ENCODE peak calls at places on chromosomes 1 and 21, in ten cellular contexts. C is frontal cortex; K is NCI-H2081; P is H1; M is stomach; O is NCI-H1105; Q is activated T-helper 1 cell treated with anti-CD3 and anti-CD28 coated beads, Interleukin-2, amount 50 U/mL, for 16 hours; U is stimulated activated CD4-positive, alpha-beta T cell treated with anti-CD3 and anti-CD28 coated beads, Interleukin-2, amount 100 ng/mL, for 48 hours; G is SW480; D is BE2C. H is an unnamed sample.
A peak's percentile ranks its signal among the peaks of the same experiment; 100 is the strongest.

GRCh38 chr1:232207089-232207723 is 422.7 kb downstream of the SIPA1L2 start:
- DNase-seq in C (no peak), K (no peak), P (no peak), M (no peak), O (no peak), Q (no peak), U (no peak), G (no peak), D (no peak), H (no peak)

GRCh38 chr1:42935313-42935624 is 23.4 kb downstream of the SLC2A1 start:
- DNase-seq in C (no peak), K (no peak), P (no peak), M (peak; percentile 43), O (no peak), Q (no peak), U (no peak), G (no peak), D (no peak), H (no peak)

GRCh38 chr21:29870814-29871213 is 69.0 kb downstream of the GRIK1 start:
- DNase-seq in C (no peak), K (no peak), P (no peak), M (no peak), O (no peak), Q (no peak), U (no peak), G (no peak), D (no peak), H (no peak)

GRCh38 chr1:118142546-118142945 is 42.5 kb downstream of the SPAG17 start:
- DNase-seq in C (no peak), K (no peak), P (no peak), M (no peak), O (no peak), Q (no peak), U (no peak), G (no peak), D (no peak), H (no peak)

GRCh38 chr1:91769698-91770232 is 116.2 kb downstream of the TGFBR3 start:
- DNase-seq in C (no peak), K (no peak), P (no peak), M (no peak), O (no peak), Q (no peak), U (no peak), G (no peak), D (no peak), H (no peak)

GRCh38 chr21:44487831-44488230 is 32.5 kb downstream of the LRRC3 start:
- DNase-seq in C (no peak), K (no peak), P (peak; percentile 43), M (no peak), O (no peak), Q (no peak), U (peak; percentile 67), G (no peak), D (peak; percentile 43), H (no peak)

GRCh38 chr1:40317394-40318074 is 448 bp upstream of the COL9A2 start:
- DNase-seq in C (no peak), K (no peak), P (no peak), M (no peak), O (no peak), Q (no peak), U (no peak), G (no peak), D (no peak), H (no peak)

GRCh38 chr1:119631433-119632102 is 16.5 kb downstream of the ZNF697 start:
- DNase-seq in C (peak; percentile 73), K (peak; percentile 28), P (no peak), M (peak; percentile 87), O (peak; percentile 79), Q (no peak), U (no peak), G (no peak), D (peak; percentile 93), H (peak; percentile 88)

GRCh38 chr1:67307251-67308060 is at the start of gene IL12RB2:
- DNase-seq in C (no peak), K (peak; percentile 23), P (no peak), M (peak; percentile 27), O (peak; percentile 3), Q (no peak), U (peak; percentile 34), G (peak; percentile 22), D (no peak), H (peak; percentile 7)

GRCh38 chr1:13549521-13549920 is 34.1 kb upstream of the PDPN start:
- DNase-seq in C (peak; percentile 37), K (no peak), P (no peak), M (no peak), O (no peak), Q (no peak), U (no peak), G (no peak), D (no peak), H (no peak)

GRCh38 chr21:34965200-34966174 is 83.6 kb downstream of the RUNX1 start:
- DNase-seq in C (no peak), K (no peak), P (no peak), M (no peak), O (no peak), Q (no peak), U (no peak), G (peak; percentile 73), D (no peak), H (no peak)

GRCh38 chr21:21210552-21210951 is 212.3 kb downstream of the NCAM2 start:
- DNase-seq in C (no peak), K (no peak), P (no peak), M (no peak), O (no peak), Q (no peak), U (no peak), G (no peak), D (no peak), H (no peak)

GRCh38 chr1:232223309-232223708 is 406.6 kb downstream of the SIPA1L2 start:
- DNase-seq in C (no peak), K (peak; percentile 29), P (no peak), M (no peak), O (no peak), Q (no peak), U (no peak), G (no peak), D (peak; percentile 41), H (no peak)

GRCh38 chr1:109438798-109439297 is 12.6 kb upstream of the PSMA5 start:
- DNase-seq in C (no peak), K (no peak), P (no peak), M (no peak), O (no peak), Q (no peak), U (no peak), G (peak; percentile 6), D (no peak), H (peak; percentile 33)

GRCh38 chr21:41032536-41032935 is 135.4 kb upstream of the BACE2 start:
- DNase-seq in C (no peak), K (no peak), P (no peak), M (no peak), O (no peak), Q (no peak), U (no peak), G (peak; percentile 29), D (no peak), H (no peak)

GRCh38 chr1:194975913-194976312 is 1632.3 kb downstream of the KCNT2 start:
- DNase-seq in C (no peak), K (no peak), P (no peak), M (no peak), O (no peak), Q (no peak), U (no peak), G (no peak), D (no peak), H (no peak)

GRCh38 chr1:113129529-113130185 is 56.7 kb downstream of the LRIG2 start:
- DNase-seq in C (no peak), K (no peak), P (no peak), M (no peak), O (no peak), Q (no peak), U (no peak), G (no peak), D (no peak), H (no peak)

GRCh38 chr1:227343201-227343600 is 24.9 kb upstream of the CDC42BPA start:
- DNase-seq in C (no peak), K (no peak), P (no peak), M (no peak), O (no peak), Q (no peak), U (no peak), G (no peak), D (no peak), H (no peak)

GRCh38 chr1:243944429-243945160 is 94.6 kb upstream of the AKT3 start:
- DNase-seq in C (no peak), K (no peak), P (peak; percentile 49), M (no peak), O (no peak), Q (no peak), U (no peak), G (no peak), D (no peak), H (no peak)

GRCh38 chr1:57632401-57632800 is 208.5 kb upstream of the DAB1 start:
- DNase-seq in C (no peak), K (no peak), P (no peak), M (no peak), O (no peak), Q (no peak), U (no peak), G (no peak), D (no peak), H (no peak)

GRCh38 chr1:215104283-215104682 is 21.7 kb downstream of the KCNK2 start:
- DNase-seq in C (no peak), K (no peak), P (no peak), M (no peak), O (no peak), Q (no peak), U (no peak), G (no peak), D (no peak), H (no peak)